ENCODE peak calls at places on chromosomes 4 and X, in eight cellular contexts. H, G, Z, K, U, Q, N and O are unnamed samples.

GRCh38 chr4:143025111-143025704 is 159.5 kb upstream of the USP38 start:
- DNase-seq in H (peak; percentile 44), G (no peak), Z (peak; percentile 50), K (no peak), U (no peak), Q (no peak), N (peak; percentile 64), O (no peak)

GRCh38 chrX:28126886-28127285 is 145.6 kb upstream of the DCAF8L1 start:
- DNase-seq in H (no peak), G (no peak), Z (no peak), K (no peak), U (no peak), Q (no peak), N (no peak), O (no peak)

GRCh38 chr4:186297013-186297645 is 31.1 kb downstream of the F11 start:
- DNase-seq in H (peak; percentile 51), G (no peak), Z (peak; percentile 56), K (no peak), U (peak; percentile 59), Q (no peak), N (peak; percentile 74), O (no peak)

GRCh38 chr4:156968479-156968984 is 3.1 kb downstream of the PDGFC start:
- DNase-seq in H (peak; percentile 68), G (peak; percentile 73), Z (peak; percentile 62), K (peak; percentile 58), U (peak; percentile 54), Q (peak; percentile 71), N (peak; percentile 85), O (peak; percentile 57)

GRCh38 chr4:62835579-62835978 is 1573.7 kb downstream of the TECRL start:
- DNase-seq in H (no peak), G (no peak), Z (no peak), K (no peak), U (no peak), Q (no peak), N (no peak), O (no peak)

GRCh38 chr4:78379991-78380739 is 171.4 kb upstream of the ANXA3 start:
- DNase-seq in H (no peak), G (no peak), Z (no peak), K (no peak), U (no peak), Q (no peak), N (no peak), O (no peak)

GRCh38 chr4:38230121-38230728 is 270.0 kb downstream of the PTTG2 start:
- DNase-seq in H (no peak), G (peak; percentile 73), Z (peak; percentile 27), K (no peak), U (no peak), Q (no peak), N (no peak), O (no peak)

GRCh38 chr4:8152865-8153257 is 5.8 kb downstream of the ABLIM2 start:
- DNase-seq in H (no peak), G (no peak), Z (no peak), K (no peak), U (no peak), Q (no peak), N (no peak), O (no peak)

GRCh38 chr4:181827246-181827645 is 416.0 kb upstream of the TENM3 start:
- DNase-seq in H (no peak), G (no peak), Z (no peak), K (no peak), U (no peak), Q (no peak), N (no peak), O (no peak)

GRCh38 chrX:54602563-54602962 is 72.5 kb downstream of the GNL3L start:
- DNase-seq in H (no peak), G (no peak), Z (no peak), K (no peak), U (no peak), Q (no peak), N (no peak), O (no peak)

GRCh38 chrX:81377329-81377728 is 175.4 kb downstream of the SH3BGRL start:
- DNase-seq in H (peak; percentile 13), G (no peak), Z (no peak), K (no peak), U (peak; percentile 8), Q (no peak), N (peak; percentile 77), O (no peak)

GRCh38 chr4:70637239-70637920 is 8.8 kb downstream of the ENAM start:
- DNase-seq in H (no peak), G (no peak), Z (no peak), K (no peak), U (no peak), Q (no peak), N (no peak), O (no peak)
- H3K4me3 ChIP-seq in H (no peak overlapping the region), G (no peak overlapping the region), Z (no peak overlapping the region), K (no peak overlapping the region), U (no peak overlapping the region), Q (no peak overlapping the region), N (no peak overlapping the region), O (peak overlapping the region; percentile 28)

DNA sequence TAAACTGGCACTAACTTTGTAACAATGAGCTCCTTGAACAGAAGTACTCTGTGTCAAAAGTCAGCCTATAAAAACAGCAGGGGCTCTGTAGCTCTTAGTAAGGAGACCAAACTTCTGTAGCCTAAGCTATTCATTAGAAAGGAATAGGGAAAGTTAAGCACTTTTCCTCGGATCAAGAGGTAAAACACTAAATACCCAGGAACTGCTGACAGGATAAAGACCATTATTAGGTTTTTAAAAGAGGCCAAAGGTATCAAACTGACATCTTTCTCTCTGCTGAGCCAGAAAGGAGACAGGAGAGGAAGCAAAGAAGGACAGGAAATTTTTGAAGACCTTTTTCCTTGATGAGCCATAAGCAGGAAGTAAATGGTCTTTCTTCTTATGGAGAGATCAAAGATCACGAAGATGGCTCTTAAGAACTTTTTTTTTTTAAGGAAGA is 31.9 kb downstream of the ANAPC10 start:
- DNase-seq in H (no peak), G (no peak), Z (peak; percentile 60), K (no peak), U (peak; percentile 45), Q (no peak), N (no peak), O (no peak)
- H3K4me3 ChIP-seq in H (no peak overlapping the region), G (no peak overlapping the region), Z (no peak overlapping the region), K (no peak overlapping the region), U (no peak overlapping the region), Q (no peak overlapping the region), N (no peak overlapping the region), O (no peak overlapping the region)

DNA sequence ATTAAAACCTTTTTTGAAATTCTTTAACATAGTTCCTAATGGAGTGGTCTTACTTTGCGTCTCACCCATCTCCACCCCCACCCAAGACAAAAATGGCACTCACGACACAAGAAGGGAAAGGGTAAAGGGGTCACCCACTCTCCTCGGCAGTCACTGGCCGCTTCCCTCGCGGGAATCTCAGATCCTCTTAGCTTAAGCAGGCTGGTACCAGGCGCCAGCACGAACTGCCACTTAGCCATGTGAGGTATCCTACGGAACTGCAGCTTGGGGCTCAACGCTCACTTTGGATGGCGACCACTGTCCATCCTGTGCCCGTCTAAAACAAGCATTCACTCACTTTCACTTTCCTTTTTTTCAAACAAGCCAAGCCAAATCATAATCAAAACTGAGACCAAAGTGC is 14.7 kb upstream of the MAGIX start:
- DNase-seq in H (no peak), G (no peak), Z (no peak), K (no peak), U (no peak), Q (no peak), N (no peak), O (no peak)
- H3K4me3 ChIP-seq in H (no peak overlapping the region), G (no peak overlapping the region), Z (no peak overlapping the region), K (no peak overlapping the region), U (no peak overlapping the region), Q (no peak overlapping the region), N (no peak overlapping the region), O (no peak overlapping the region)

GRCh38 chr4:52964561-52964960 is 102.4 kb downstream of the RASL11B start:
- DNase-seq in H (no peak), G (no peak), Z (no peak), K (no peak), U (no peak), Q (no peak), N (no peak), O (no peak)

GRCh38 chr4:52966781-52967180 is 104.7 kb downstream of the RASL11B start:
- DNase-seq in H (no peak), G (no peak), Z (no peak), K (no peak), U (no peak), Q (no peak), N (peak; percentile 38), O (no peak)

GRCh38 chr4:52968241-52968640 is 106.1 kb downstream of the RASL11B start:
- DNase-seq in H (no peak), G (peak; percentile 20), Z (no peak), K (no peak), U (no peak), Q (no peak), N (peak; percentile 24), O (no peak)

GRCh38 chr4:52963976-52964375 is 101.9 kb downstream of the RASL11B start:
- DNase-seq in H (no peak), G (no peak), Z (no peak), K (no peak), U (no peak), Q (no peak), N (no peak), O (no peak)

DNA sequence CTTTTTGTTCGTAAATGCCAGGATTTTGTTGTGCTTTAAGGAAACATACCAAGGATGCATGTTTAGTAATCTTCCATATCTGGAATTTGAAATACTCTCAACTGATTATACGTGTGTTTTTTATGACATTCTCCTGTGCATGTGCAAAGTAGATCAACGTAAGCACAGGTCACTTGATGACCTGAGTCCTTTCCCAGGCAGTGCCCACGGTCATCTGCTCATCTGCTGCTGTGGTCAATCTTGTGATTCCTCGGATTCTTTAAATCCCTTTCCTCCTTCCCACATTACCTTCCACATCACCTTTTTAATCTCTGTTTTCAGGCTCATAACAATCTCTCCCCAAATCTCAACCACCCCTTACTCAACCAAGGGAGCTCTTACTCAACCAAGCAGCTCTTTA is 104.1 kb downstream of the RASL11B start:
- DNase-seq in H (no peak), G (no peak), Z (no peak), K (no peak), U (no peak), Q (no peak), N (peak; percentile 2), O (no peak)
- H3K4me3 ChIP-seq in H (no peak overlapping the region), G (no peak overlapping the region), Z (no peak overlapping the region), K (no peak overlapping the region), U (no peak overlapping the region), Q (no peak overlapping the region), N (no peak overlapping the region), O (no peak overlapping the region)

GRCh38 chr4:107838763-107839162 is 14.0 kb downstream of the SGMS2 start:
- DNase-seq in H (no peak), G (no peak), Z (no peak), K (no peak), U (no peak), Q (no peak), N (no peak), O (no peak)
- H3K4me3 ChIP-seq in H (no peak overlapping the region), G (no peak overlapping the region), Z (no peak overlapping the region), K (no peak overlapping the region), U (no peak overlapping the region), Q (no peak overlapping the region), N (no peak overlapping the region), O (no peak overlapping the region)

GRCh38 chr4:123403205-123403604 is 6.6 kb downstream of the SPRY1 start:
- DNase-seq in H (no peak), G (no peak), Z (no peak), K (no peak), U (no peak), Q (no peak), N (no peak), O (no peak)
- H3K4me3 ChIP-seq in H (no peak overlapping the region), G (no peak overlapping the region), Z (no peak overlapping the region), K (peak overlapping the region; percentile 75), U (no peak overlapping the region), Q (no peak overlapping the region), N (no peak overlapping the region), O (peak overlapping the region; percentile 70)